ENCODE peak calls at places on chromosome X, in nine cellular contexts. H is heart right ventricle, Z is uterus, Q is ovary, G is MCF 10A, F is neural crest cell, S is breast epithelium, J is fibroblast of lung, A is Caco-2. Y is an unnamed sample.

GRCh38 chrX:12263211-12263610 is 124.9 kb downstream of the FRMPD4 start:
- DNase-seq in H (no peak), Z (no peak), Q (no peak), G (no peak), F (no peak), S (no peak), J (peak), A (no peak), Y (no peak)

GRCh38 chrX:28884823-28885222 is 297.6 kb downstream of the IL1RAPL1 start:
- DNase-seq in H (no peak), Z (no peak), Q (no peak), G (no peak), F (no peak), S (no peak), J (no peak), A (no peak), Y (no peak)

GRCh38 chrX:85444613-85445012 is 65.1 kb upstream of the POF1B start:
- DNase-seq in H (no peak), Z (no peak), Q (no peak), G (no peak), F (no peak), S (no peak), J (no peak), A (no peak), Y (no peak)

GRCh38 chrX:30659421-30659820 is 6.2 kb downstream of the GK start:
- DNase-seq in H (no peak), Z (no peak), Q (no peak), G (peak), F (no peak), S (no peak), J (peak), A (no peak), Y (no peak)

GRCh38 chrX:71154196-71154595 is 9.6 kb downstream of the NLGN3 start:
- DNase-seq in H (no peak), Z (no peak), Q (no peak), G (no peak), F (no peak), S (no peak), J (no peak), A (no peak), Y (no peak)

GRCh38 chrX:41922125-41922521 is 1.2 kb downstream of the CASK start:
- DNase-seq in H (no peak), Z (no peak), Q (peak), G (peak), F (no peak), S (no peak), J (peak), A (no peak), Y (no peak)

GRCh38 chrX:153873282-153874090 is 12.5 kb downstream of the L1CAM start:
- DNase-seq in H (no peak), Z (no peak), Q (no peak), G (no peak), F (no peak), S (no peak), J (no peak), A (no peak), Y (peak)

GRCh38 chrX:29470029-29470428 is 745.3 kb upstream of the MAGEB2 start:
- DNase-seq in H (no peak), Z (no peak), Q (no peak), G (peak), F (no peak), S (no peak), J (peak), A (no peak), Y (no peak)

GRCh38 chrX:51852096-51852495 is 41.3 kb upstream of the MAGED1 start:
- DNase-seq in H (no peak), Z (no peak), Q (no peak), G (no peak), F (no peak), S (no peak), J (no peak), A (no peak), Y (no peak)

GRCh38 chrX:87813566-87813965 is 296.0 kb downstream of the KLHL4 start:
- DNase-seq in H (no peak), Z (no peak), Q (no peak), G (no peak), F (no peak), S (no peak), J (no peak), A (no peak), Y (no peak)

GRCh38 chrX:71181558-71181909 is 36.9 kb downstream of the NLGN3 start:
- DNase-seq in H (no peak), Z (no peak), Q (peak), G (no peak), F (no peak), S (no peak), J (no peak), A (peak), Y (no peak)

GRCh38 chrX:102712967-102713677 is 874 bp downstream of the GPRASP2 start:
- DNase-seq in H (peak), Z (peak), Q (peak), G (peak), F (peak), S (peak), J (peak), A (peak), Y (peak)

GRCh38 chrX:137929951-137930350 is 364.0 kb downstream of the ZIC3 start:
- DNase-seq in H (no peak), Z (no peak), Q (no peak), G (no peak), F (no peak), S (no peak), J (no peak), A (no peak), Y (no peak)

GRCh38 chrX:12329476-12329875 is 191.2 kb downstream of the FRMPD4 start:
- DNase-seq in H (no peak), Z (no peak), Q (no peak), G (peak), F (no peak), S (no peak), J (no peak), A (no peak), Y (no peak)

GRCh38 chrX:72002886-72003285 is 92.2 kb downstream of the NHSL2 start:
- DNase-seq in H (no peak), Z (no peak), Q (no peak), G (no peak), F (no peak), S (no peak), J (peak), A (no peak), Y (no peak)

GRCh38 chrX:40283981-40284380 is 186.2 kb upstream of the BCOR start:
- DNase-seq in H (no peak), Z (no peak), Q (no peak), G (no peak), F (no peak), S (no peak), J (no peak), A (no peak), Y (no peak)

GRCh38 chrX:129772796-129773431 is 6.8 kb upstream of the SASH3 start:
- DNase-seq in H (peak), Z (no peak), Q (no peak), G (no peak), F (no peak), S (peak), J (no peak), A (no peak), Y (no peak)

GRCh38 chrX:131322646-131323045 is 33.5 kb upstream of the IGSF1 start:
- DNase-seq in H (no peak), Z (no peak), Q (no peak), G (no peak), F (no peak), S (no peak), J (peak), A (no peak), Y (no peak)

GRCh38 chrX:54452920-54453319 is 12.7 kb downstream of the TSR2 start:
- DNase-seq in H (no peak), Z (no peak), Q (no peak), G (no peak), F (peak), S (no peak), J (peak), A (peak), Y (no peak)
- TF ChIP-seq CTCF in H (no peak), Z (no peak), Q (no peak), G (no peak), F (peak), S (no peak), J (no peak), A (peak), Y (no peak)

DNA sequence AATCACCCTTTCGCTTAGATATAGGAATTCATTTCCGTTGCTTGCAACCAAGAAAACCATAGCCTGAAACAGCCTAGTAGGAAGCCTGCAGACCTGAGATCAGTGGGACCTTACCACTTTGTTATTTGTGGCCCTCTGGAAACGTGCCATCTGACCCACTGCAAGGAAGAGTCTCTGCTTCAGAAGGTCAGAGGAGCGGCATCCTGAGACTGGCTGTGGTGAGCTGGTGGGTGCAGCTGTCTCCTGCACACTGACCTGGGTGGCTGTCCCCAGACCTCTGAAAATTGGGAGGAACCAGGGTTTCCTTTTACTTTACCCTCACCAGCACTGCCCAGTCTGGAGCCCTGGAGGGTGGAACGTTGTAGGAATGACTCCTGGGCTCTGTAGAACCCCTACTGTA is 18.2 kb downstream of the SHROOM2 start:
- DNase-seq in H (no peak), Z (no peak), Q (no peak), G (no peak), F (no peak), S (no peak), J (no peak), A (no peak), Y (no peak)
- TF ChIP-seq CTCF in H (no peak), Z (no peak), Q (no peak), G (no peak), F (no peak), S (no peak), J (no peak), A (no peak), Y (no peak)

GRCh38 chrX:88982183-88982582 is 235.2 kb downstream of the CPXCR1 start:
- DNase-seq in H (no peak), Z (no peak), Q (no peak), G (no peak), F (no peak), S (no peak), J (no peak), A (no peak), Y (no peak)
- TF ChIP-seq CTCF in H (no peak), Z (no peak), Q (no peak), G (no peak), F (no peak), S (no peak), J (no peak), A (no peak), Y (no peak)

GRCh38 chrX:7147978-7148824 is at the start of gene PUDP:
- DNase-seq in H (peak), Z (peak), Q (peak), G (peak), F (peak), S (peak), J (peak), A (peak), Y (peak)
- TF ChIP-seq CTCF in H (peak), Z (peak), Q (no peak), G (no peak), F (peak), S (peak), J (peak), A (no peak), Y (no peak)

GRCh38 chrX:50448565-50448964 is 22.1 kb downstream of the DGKK start:
- DNase-seq in H (no peak), Z (no peak), Q (no peak), G (peak), F (no peak), S (no peak), J (no peak), A (peak), Y (no peak)
- TF ChIP-seq CTCF in H (no peak), Z (no peak), Q (no peak), G (no peak), F (no peak), S (no peak), J (no peak), A (peak), Y (no peak)

GRCh38 chrX:132501606-132502005 is 12.8 kb upstream of the MBNL3 start:
- DNase-seq in H (no peak), Z (no peak), Q (no peak), G (peak), F (no peak), S (no peak), J (no peak), A (no peak), Y (no peak)

GRCh38 chrX:132505116-132505515 is 16.3 kb upstream of the MBNL3 start:
- DNase-seq in H (no peak), Z (no peak), Q (peak), G (no peak), F (no peak), S (no peak), J (peak), A (no peak), Y (no peak)

GRCh38 chrX:132508834-132509233 is 20.0 kb upstream of the MBNL3 start:
- DNase-seq in H (no peak), Z (no peak), Q (no peak), G (no peak), F (no peak), S (no peak), J (no peak), A (no peak), Y (no peak)

DNA sequence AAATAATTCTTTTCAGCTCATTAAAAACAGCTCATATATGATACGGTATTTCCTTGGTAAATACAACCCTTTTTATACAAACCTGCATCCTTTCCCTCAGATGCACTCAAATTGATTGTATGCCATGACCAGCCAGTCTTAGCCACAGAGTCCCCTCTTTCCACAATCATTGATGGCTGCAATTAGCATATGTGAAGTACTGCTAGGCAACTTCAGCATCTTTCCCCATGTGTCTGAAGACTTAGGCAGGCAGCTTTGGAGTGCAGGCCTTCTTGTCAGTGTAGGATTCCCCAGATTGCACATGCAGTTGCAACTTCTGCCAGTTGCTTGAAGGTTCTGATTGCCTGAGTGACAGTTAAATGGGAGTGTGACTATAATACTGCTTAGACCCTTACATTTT is 15.6 kb upstream of the MBNL3 start:
- DNase-seq in H (no peak), Z (no peak), Q (no peak), G (no peak), F (no peak), S (no peak), J (no peak), A (no peak), Y (no peak)
- TF ChIP-seq CTCF in H (no peak), Z (no peak), Q (no peak), G (no peak), F (no peak), S (no peak), J (no peak), A (no peak), Y (no peak)